ENCODE peak calls at places on chromosomes 6 and 20, in six cellular contexts. One of them, this sample, is unnamed.

GRCh38 chr6:1164600-1164999 is 147.3 kb upstream of the FOXQ1 start:
- DNase-seq in adipocyte: no peak
- DNase-seq in retinal pigment epithelial cell: no peak
- DNase-seq in hepatocyte: no peak
- DNase-seq in H7: no peak
- DNase-seq in heart left ventricle: no peak
- DNase-seq in this sample: no peak

GRCh38 chr20:19783966-19784401 is 25.9 kb downstream of the RIN2 start:
- DNase-seq in adipocyte: peak
- DNase-seq in retinal pigment epithelial cell: peak
- DNase-seq in hepatocyte: no peak
- DNase-seq in H7: no peak
- DNase-seq in heart left ventricle: peak
- DNase-seq in this sample: no peak

GRCh38 chr6:15653581-15653980 is 9.2 kb downstream of the DTNBP1 start:
- DNase-seq in adipocyte: no peak
- DNase-seq in retinal pigment epithelial cell: no peak
- DNase-seq in hepatocyte: no peak
- DNase-seq in H7: no peak
- DNase-seq in heart left ventricle: no peak
- DNase-seq in this sample: no peak

GRCh38 chr20:51402201-51402600 is 140.3 kb downstream of the NFATC2 start:
- DNase-seq in adipocyte: no peak
- DNase-seq in retinal pigment epithelial cell: no peak
- DNase-seq in hepatocyte: no peak
- DNase-seq in H7: no peak
- DNase-seq in heart left ventricle: no peak
- DNase-seq in this sample: no peak

GRCh38 chr6:159941286-159942113 is 27.4 kb upstream of the IGF2R start:
- DNase-seq in adipocyte: peak
- DNase-seq in retinal pigment epithelial cell: no peak
- DNase-seq in hepatocyte: peak
- DNase-seq in H7: no peak
- DNase-seq in heart left ventricle: no peak
- DNase-seq in this sample: peak

GRCh38 chr20:8129211-8129986 is 2.7 kb upstream of the PLCB1 start:
- DNase-seq in adipocyte: no peak
- DNase-seq in retinal pigment epithelial cell: no peak
- DNase-seq in hepatocyte: no peak
- DNase-seq in H7: no peak
- DNase-seq in heart left ventricle: no peak
- DNase-seq in this sample: no peak

GRCh38 chr20:22312744-22313346 is 271.5 kb downstream of the FOXA2 start:
- DNase-seq in adipocyte: peak
- DNase-seq in retinal pigment epithelial cell: no peak
- DNase-seq in hepatocyte: peak
- DNase-seq in H7: peak
- DNase-seq in heart left ventricle: no peak
- DNase-seq in this sample: peak

GRCh38 chr6:113818528-113818927 is 38.6 kb upstream of the MARCKS start:
- DNase-seq in adipocyte: peak
- DNase-seq in retinal pigment epithelial cell: no peak
- DNase-seq in hepatocyte: no peak
- DNase-seq in H7: no peak
- DNase-seq in heart left ventricle: no peak
- DNase-seq in this sample: no peak

GRCh38 chr20:38094373-38094775 is 60.8 kb downstream of the RPRD1B start:
- DNase-seq in adipocyte: peak
- DNase-seq in retinal pigment epithelial cell: no peak
- DNase-seq in hepatocyte: peak
- DNase-seq in H7: no peak
- DNase-seq in heart left ventricle: no peak
- DNase-seq in this sample: peak

GRCh38 chr6:111347589-111347988 is 135.4 kb downstream of the REV3L start:
- DNase-seq in adipocyte: no peak
- DNase-seq in retinal pigment epithelial cell: no peak
- DNase-seq in hepatocyte: peak
- DNase-seq in H7: no peak
- DNase-seq in heart left ventricle: no peak
- DNase-seq in this sample: no peak

GRCh38 chr6:124961784-124962611 is at the start of gene RNF217:
- DNase-seq in adipocyte: peak
- DNase-seq in retinal pigment epithelial cell: no peak
- DNase-seq in hepatocyte: peak
- DNase-seq in H7: peak
- DNase-seq in heart left ventricle: peak
- DNase-seq in this sample: no peak

GRCh38 chr6:41734666-41735426 is 562 bp downstream of the TFEB start:
- DNase-seq in adipocyte: peak
- DNase-seq in retinal pigment epithelial cell: peak
- DNase-seq in hepatocyte: peak
- DNase-seq in H7: peak
- DNase-seq in heart left ventricle: peak
- DNase-seq in this sample: no peak

GRCh38 chr6:143973097-143973979 is 34.7 kb downstream of the PLAGL1 start:
- DNase-seq in adipocyte: no peak
- DNase-seq in retinal pigment epithelial cell: no peak
- DNase-seq in hepatocyte: no peak
- DNase-seq in H7: peak
- DNase-seq in heart left ventricle: no peak
- DNase-seq in this sample: no peak

GRCh38 chr6:15665237-15665636 is 2.4 kb upstream of the DTNBP1 start:
- DNase-seq in adipocyte: no peak
- DNase-seq in retinal pigment epithelial cell: no peak
- DNase-seq in hepatocyte: no peak
- DNase-seq in H7: no peak
- DNase-seq in heart left ventricle: no peak
- DNase-seq in this sample: no peak

GRCh38 chr20:64102647-64103354 is 4.6 kb downstream of the NPBWR2 start:
- DNase-seq in adipocyte: no peak
- DNase-seq in retinal pigment epithelial cell: no peak
- DNase-seq in hepatocyte: peak
- DNase-seq in H7: peak
- DNase-seq in heart left ventricle: peak
- DNase-seq in this sample: no peak

GRCh38 chr20:18388860-18389259 is 78.0 kb downstream of the DZANK1 start:
- DNase-seq in adipocyte: peak
- DNase-seq in retinal pigment epithelial cell: peak
- DNase-seq in hepatocyte: peak
- DNase-seq in H7: no peak
- DNase-seq in heart left ventricle: no peak
- DNase-seq in this sample: peak

GRCh38 chr20:24842591-24843442 is 106.3 kb upstream of the CST7 start:
- DNase-seq in adipocyte: peak
- DNase-seq in retinal pigment epithelial cell: no peak
- DNase-seq in hepatocyte: no peak
- DNase-seq in H7: no peak
- DNase-seq in heart left ventricle: no peak
- DNase-seq in this sample: no peak

GRCh38 chr6:163529605-163530004 is 115.1 kb downstream of the QKI start:
- DNase-seq in adipocyte: peak
- DNase-seq in retinal pigment epithelial cell: peak
- DNase-seq in hepatocyte: peak
- DNase-seq in H7: no peak
- DNase-seq in heart left ventricle: no peak
- DNase-seq in this sample: peak

GRCh38 chr6:158488065-158488464 is 71.8 kb upstream of the TMEM181 start:
- DNase-seq in adipocyte: peak
- DNase-seq in retinal pigment epithelial cell: peak
- DNase-seq in hepatocyte: no peak
- DNase-seq in H7: no peak
- DNase-seq in heart left ventricle: no peak
- DNase-seq in this sample: peak

GRCh38 chr20:4074877-4075455 is 59.6 kb upstream of the RNF24 start:
- DNase-seq in adipocyte: no peak
- DNase-seq in retinal pigment epithelial cell: no peak
- DNase-seq in hepatocyte: no peak
- DNase-seq in H7: no peak
- DNase-seq in heart left ventricle: no peak
- DNase-seq in this sample: no peak

GRCh38 chr6:8082954-8083858 is 19.0 kb upstream of the BLOC1S5 start:
- DNase-seq in adipocyte: peak
- DNase-seq in retinal pigment epithelial cell: peak
- DNase-seq in hepatocyte: peak
- DNase-seq in H7: no peak
- DNase-seq in heart left ventricle: no peak
- DNase-seq in this sample: peak

GRCh38 chr6:125944434-125944816 is 12.1 kb upstream of the HINT3 start:
- DNase-seq in adipocyte: peak
- DNase-seq in retinal pigment epithelial cell: no peak
- DNase-seq in hepatocyte: peak
- DNase-seq in H7: no peak
- DNase-seq in heart left ventricle: peak
- DNase-seq in this sample: no peak

GRCh38 chr6:23350752-23351453 is 775.1 kb upstream of the NRSN1 start:
- DNase-seq in adipocyte: no peak
- DNase-seq in retinal pigment epithelial cell: no peak
- DNase-seq in hepatocyte: no peak
- DNase-seq in H7: no peak
- DNase-seq in heart left ventricle: no peak
- DNase-seq in this sample: no peak

GRCh38 chr6:82364087-82365010 is 732 bp downstream of the TPBG start:
- DNase-seq in adipocyte: peak
- DNase-seq in retinal pigment epithelial cell: no peak
- DNase-seq in hepatocyte: peak
- DNase-seq in H7: peak
- DNase-seq in heart left ventricle: peak
- DNase-seq in this sample: no peak

DNA sequence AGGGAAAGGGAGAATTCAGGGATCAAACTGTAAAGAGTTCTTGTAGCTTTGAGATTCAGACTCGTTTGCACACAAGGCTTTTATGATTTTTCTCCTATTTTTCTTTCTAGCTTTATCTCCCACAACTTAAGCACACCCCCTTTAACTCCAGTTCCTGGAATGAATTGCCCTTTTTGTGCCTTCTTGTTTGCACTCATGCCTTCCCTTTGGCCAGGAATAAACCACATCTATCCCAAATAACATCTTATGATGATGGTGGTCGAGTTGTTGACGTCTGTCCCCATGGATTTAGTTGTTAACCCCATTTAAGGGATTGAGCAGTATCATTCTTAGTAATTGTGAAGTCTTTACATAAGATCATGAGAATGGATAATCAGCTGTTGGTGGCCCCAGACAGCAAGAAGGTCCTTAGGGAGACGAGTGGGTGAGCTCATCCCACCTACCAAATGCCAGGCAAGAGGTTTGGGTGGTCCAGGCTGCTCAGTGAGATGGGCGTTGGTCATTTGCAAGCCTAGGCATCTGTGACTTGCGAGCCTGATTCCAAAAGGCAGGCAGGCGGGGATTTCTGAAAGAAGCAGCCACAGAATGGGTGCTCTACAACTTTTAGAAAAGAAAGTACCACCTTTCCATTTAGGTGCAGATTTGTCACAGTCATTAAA is 2.3 kb downstream of the WRNIP1 start:
- DNase-seq in adipocyte: no peak
- DNase-seq in retinal pigment epithelial cell: no peak
- DNase-seq in hepatocyte: no peak
- DNase-seq in H7: no peak
- DNase-seq in heart left ventricle: no peak
- DNase-seq in this sample: no peak
- H3K4me3 ChIP-seq in adipocyte: peak
- H3K4me3 ChIP-seq in retinal pigment epithelial cell: peak
- H3K4me3 ChIP-seq in hepatocyte: peak
- H3K4me3 ChIP-seq in H7: peak
- H3K4me3 ChIP-seq in heart left ventricle: peak
- H3K4me3 ChIP-seq in this sample: peak

GRCh38 chr6:38719358-38719757 is 4.2 kb downstream of the DNAH8 start:
- DNase-seq in adipocyte: no peak
- DNase-seq in retinal pigment epithelial cell: no peak
- DNase-seq in hepatocyte: no peak
- DNase-seq in H7: no peak
- DNase-seq in heart left ventricle: no peak
- DNase-seq in this sample: no peak

GRCh38 chr6:38714239-38715015 is 684 bp upstream of the DNAH8 start:
- DNase-seq in adipocyte: peak
- DNase-seq in retinal pigment epithelial cell: no peak
- DNase-seq in hepatocyte: no peak
- DNase-seq in H7: no peak
- DNase-seq in heart left ventricle: no peak
- DNase-seq in this sample: no peak

GRCh38 chr6:38713812-38714211 is 1.3 kb upstream of the DNAH8 start:
- DNase-seq in adipocyte: no peak
- DNase-seq in retinal pigment epithelial cell: no peak
- DNase-seq in hepatocyte: no peak
- DNase-seq in H7: no peak
- DNase-seq in heart left ventricle: no peak
- DNase-seq in this sample: no peak

GRCh38 chr6:38716825-38717224 is 1.7 kb downstream of the DNAH8 start:
- DNase-seq in adipocyte: no peak
- DNase-seq in retinal pigment epithelial cell: no peak
- DNase-seq in hepatocyte: no peak
- DNase-seq in H7: no peak
- DNase-seq in heart left ventricle: no peak
- DNase-seq in this sample: no peak

GRCh38 chr6:38715016-38715809 is at the start of gene DNAH8:
- DNase-seq in adipocyte: peak
- DNase-seq in retinal pigment epithelial cell: no peak
- DNase-seq in hepatocyte: no peak
- DNase-seq in H7: peak
- DNase-seq in heart left ventricle: no peak
- DNase-seq in this sample: no peak
- H3K4me3 ChIP-seq in adipocyte: peak
- H3K4me3 ChIP-seq in retinal pigment epithelial cell: peak
- H3K4me3 ChIP-seq in hepatocyte: no peak
- H3K4me3 ChIP-seq in H7: no peak
- H3K4me3 ChIP-seq in heart left ventricle: peak
- H3K4me3 ChIP-seq in this sample: peak

GRCh38 chr6:135722182-135722581 is 129.3 kb upstream of the PDE7B start:
- DNase-seq in adipocyte: no peak
- DNase-seq in retinal pigment epithelial cell: no peak
- DNase-seq in hepatocyte: no peak
- DNase-seq in H7: no peak
- DNase-seq in heart left ventricle: no peak
- DNase-seq in this sample: no peak
- H3K4me3 ChIP-seq in adipocyte: no peak
- H3K4me3 ChIP-seq in retinal pigment epithelial cell: no peak
- H3K4me3 ChIP-seq in hepatocyte: no peak
- H3K4me3 ChIP-seq in H7: no peak
- H3K4me3 ChIP-seq in heart left ventricle: no peak
- H3K4me3 ChIP-seq in this sample: no peak

GRCh38 chr20:62645613-62646012 is 3.3 kb downstream of the SLCO4A1 start:
- DNase-seq in adipocyte: no peak
- DNase-seq in retinal pigment epithelial cell: no peak
- DNase-seq in hepatocyte: no peak
- DNase-seq in H7: no peak
- DNase-seq in heart left ventricle: no peak
- DNase-seq in this sample: no peak

GRCh38 chr20:62642666-62643520 is 590 bp downstream of the SLCO4A1 start:
- DNase-seq in adipocyte: peak
- DNase-seq in retinal pigment epithelial cell: no peak
- DNase-seq in hepatocyte: no peak
- DNase-seq in H7: peak
- DNase-seq in heart left ventricle: no peak
- DNase-seq in this sample: no peak

GRCh38 chr20:62644802-62645496 is 2.6 kb downstream of the SLCO4A1 start:
- DNase-seq in adipocyte: no peak
- DNase-seq in retinal pigment epithelial cell: no peak
- DNase-seq in hepatocyte: no peak
- DNase-seq in H7: no peak
- DNase-seq in heart left ventricle: no peak
- DNase-seq in this sample: no peak

GRCh38 chr20:62643521-62644043 is 1.3 kb downstream of the SLCO4A1 start:
- DNase-seq in adipocyte: no peak
- DNase-seq in retinal pigment epithelial cell: no peak
- DNase-seq in hepatocyte: no peak
- DNase-seq in H7: no peak
- DNase-seq in heart left ventricle: no peak
- DNase-seq in this sample: no peak

GRCh38 chr20:62644044-62644795 is 1.9 kb downstream of the SLCO4A1 start:
- DNase-seq in adipocyte: no peak
- DNase-seq in retinal pigment epithelial cell: no peak
- DNase-seq in hepatocyte: no peak
- DNase-seq in H7: no peak
- DNase-seq in heart left ventricle: no peak
- DNase-seq in this sample: no peak
- H3K4me3 ChIP-seq in adipocyte: no peak
- H3K4me3 ChIP-seq in retinal pigment epithelial cell: no peak
- H3K4me3 ChIP-seq in hepatocyte: no peak
- H3K4me3 ChIP-seq in H7: no peak
- H3K4me3 ChIP-seq in heart left ventricle: peak
- H3K4me3 ChIP-seq in this sample: peak

This sample was measured in epithelial cell of proximal tubule.